ENCODE peak calls at places on chromosomes 5 and 9, in eight cellular contexts. B is GM12878, J is HepG2, D is Panc1, L is HCT116, H is K562, O is upper lobe of left lung, X is GM23338. P is an unnamed sample. For H3K4me1, the result is how much of the 10 kb centered on the place peaks cover.

GRCh38 chr9:13570521-13570974 is 291.1 kb upstream of the MPDZ start:
- ATAC-seq in B (no peak), J (no peak), D (no peak), L (no peak), H (no peak), O (peak), X (no peak), P (peak)

GRCh38 chr5:120454094-120454798 is 9.9 kb upstream of the PRR16 start:
- ATAC-seq in B (no peak), J (no peak), D (no peak), L (no peak), H (no peak), O (no peak), X (peak), P (peak)

GRCh38 chr5:132136906-132137305 is 63.3 kb downstream of the CSF2 start:
- ATAC-seq in B (no peak), J (no peak), D (no peak), L (no peak), H (no peak), O (no peak), X (no peak), P (no peak)

GRCh38 chr5:36070687-36071571 is 4.2 kb upstream of the UGT3A2 start:
- ATAC-seq in B (peak), J (peak), D (peak), L (no peak), H (no peak), O (peak), X (no peak), P (no peak)

GRCh38 chr9:89941875-89942274 is 337.1 kb downstream of the GADD45G start:
- ATAC-seq in B (no peak), J (no peak), D (no peak), L (no peak), H (no peak), O (peak), X (no peak), P (peak)

GRCh38 chr9:33082538-33083326 is 6.3 kb upstream of the SMU1 start:
- ATAC-seq in B (peak), J (no peak), D (no peak), L (no peak), H (no peak), O (peak), X (no peak), P (peak)

GRCh38 chr5:166561759-166562158 is 1729.7 kb upstream of the WWC1 start:
- ATAC-seq in B (no peak), J (no peak), D (no peak), L (no peak), H (no peak), O (no peak), X (no peak), P (no peak)

GRCh38 chr5:165502893-165503696 is 1997.7 kb downstream of the MAT2B start:
- ATAC-seq in B (peak), J (no peak), D (no peak), L (no peak), H (no peak), O (no peak), X (no peak), P (no peak)

GRCh38 chr5:178068293-178068692 is 45.0 kb upstream of the N4BP3 start:
- ATAC-seq in B (peak), J (no peak), D (no peak), L (no peak), H (no peak), O (no peak), X (no peak), P (no peak)

GRCh38 chr5:147918899-147919298 is 12.6 kb upstream of the C5orf46 start:
- ATAC-seq in B (no peak), J (no peak), D (no peak), L (no peak), H (no peak), O (no peak), X (no peak), P (no peak)

GRCh38 chr5:141841376-141841775 is 36.8 kb downstream of the PCDH1 start:
- ATAC-seq in B (no peak), J (no peak), D (peak), L (no peak), H (no peak), O (peak), X (no peak), P (no peak)

GRCh38 chr5:32254987-32255900 is 57.5 kb downstream of the MTMR12 start:
- ATAC-seq in B (no peak), J (no peak), D (no peak), L (no peak), H (no peak), O (peak), X (no peak), P (peak)

GRCh38 chr5:110879675-110880074 is 140.9 kb downstream of the SLC25A46 start:
- ATAC-seq in B (peak), J (no peak), D (no peak), L (no peak), H (no peak), O (no peak), X (no peak), P (no peak)

GRCh38 chr9:14350766-14351165 is 36.8 kb upstream of the NFIB start:
- ATAC-seq in B (no peak), J (no peak), D (no peak), L (no peak), H (no peak), O (no peak), X (no peak), P (no peak)

GRCh38 chr5:172115541-172115982 is 72.5 kb downstream of the STK10 start:
- ATAC-seq in B (no peak), J (no peak), D (no peak), L (no peak), H (no peak), O (no peak), X (no peak), P (no peak)

GRCh38 chr5:113367586-113367985 is 67.2 kb downstream of the TSSK1B start:
- ATAC-seq in B (no peak), J (no peak), D (no peak), L (no peak), H (peak), O (no peak), X (peak), P (no peak)

GRCh38 chr9:134688661-134689319 is 47.2 kb downstream of the COL5A1 start:
- ATAC-seq in B (no peak), J (no peak), D (no peak), L (no peak), H (no peak), O (no peak), X (no peak), P (no peak)

GRCh38 chr9:131539223-131539923 is 6.0 kb upstream of the PRRT1B start:
- ATAC-seq in B (no peak), J (no peak), D (no peak), L (no peak), H (no peak), O (no peak), X (no peak), P (no peak)

GRCh38 chr9:69485466-69485865 is 160.5 kb downstream of the ENTREP1 start:
- ATAC-seq in B (no peak), J (no peak), D (no peak), L (no peak), H (no peak), O (no peak), X (no peak), P (no peak)

GRCh38 chr9:14056235-14056930 is 257.6 kb downstream of the NFIB start:
- ATAC-seq in B (no peak), J (no peak), D (no peak), L (no peak), H (no peak), O (no peak), X (no peak), P (no peak)

GRCh38 chr9:89359636-89360315 is 41.5 kb downstream of the SECISBP2 start:
- ATAC-seq in B (no peak), J (no peak), D (no peak), L (no peak), H (no peak), O (no peak), X (no peak), P (no peak)

GRCh38 chr9:90331826-90332575 is 310.6 kb downstream of the DIRAS2 start:
- ATAC-seq in B (no peak), J (no peak), D (no peak), L (no peak), H (no peak), O (no peak), X (no peak), P (no peak)

GRCh38 chr9:129140397-129141065 is 29.3 kb downstream of the PTPA start:
- ATAC-seq in B (peak), J (peak), D (peak), L (peak), H (peak), O (peak), X (peak), P (no peak)

GRCh38 chr5:91434348-91434747 is 51.2 kb upstream of the ARRDC3 start:
- ATAC-seq in B (peak), J (no peak), D (no peak), L (no peak), H (no peak), O (peak), X (no peak), P (no peak)

GRCh38 chr9:123364241-123364824 is 8.3 kb downstream of the CRB2 start:
- ATAC-seq in B (no peak), J (no peak), D (no peak), L (no peak), H (no peak), O (peak), X (no peak), P (no peak)

GRCh38 chr9:6449645-6450044 is 36.6 kb downstream of the UHRF2 start:
- ATAC-seq in B (peak), J (peak), D (no peak), L (no peak), H (peak), O (no peak), X (no peak), P (no peak)

GRCh38 chr5:82176115-82176514 is 102.0 kb downstream of the RPS23 start:
- ATAC-seq in B (no peak), J (no peak), D (no peak), L (no peak), H (no peak), O (no peak), X (no peak), P (no peak)
- TF ChIP-seq POLR2AphosphoS5 in B (no peak), J (no peak), D (no peak), L (no peak), H (no peak), O (no peak), X (no peak), P (no peak)

DNA sequence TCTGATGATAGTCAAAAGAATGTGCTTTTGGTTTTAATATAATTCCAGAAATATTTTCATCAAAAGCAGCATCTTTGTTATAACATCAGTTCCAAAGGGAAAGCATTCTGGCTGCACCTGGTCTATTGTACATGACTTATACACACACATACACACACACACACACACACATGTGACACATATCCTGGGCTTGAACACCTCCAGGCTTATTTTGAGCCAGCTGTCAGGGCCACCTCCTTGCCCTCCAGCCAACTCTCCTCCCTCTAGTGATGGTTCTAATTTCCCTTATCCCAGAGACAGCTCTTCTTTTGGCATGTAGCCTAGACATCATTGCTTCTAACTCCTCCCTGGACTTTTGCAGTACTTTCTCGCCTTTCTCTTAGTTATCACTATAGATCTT is 115.0 kb downstream of the PIK3R1 start:
- ATAC-seq in B (no peak), J (no peak), D (no peak), L (no peak), H (no peak), O (peak), X (no peak), P (peak)
- H3K4me1 ChIP-seq in B (under half), J (under half), D (under half), L (under half), H (under half), O (under half), X (under half), P (under half)

GRCh38 chr5:66595877-66596790 is at the start of gene MAST4:
- ATAC-seq in B (peak), J (peak), D (peak), L (peak), H (peak), O (peak), X (peak), P (peak)
- TF ChIP-seq POLR2AphosphoS5 in B (no peak), J (no peak), D (no peak), L (no peak), H (no peak), O (no peak), X (peak), P (no peak)

GRCh38 chr5:56152437-56152836 is 80.7 kb downstream of the ANKRD55 start:
- ATAC-seq in B (peak), J (peak), D (no peak), L (no peak), H (no peak), O (no peak), X (no peak), P (no peak)

GRCh38 chr5:56155992-56156584 is 77.0 kb downstream of the ANKRD55 start:
- ATAC-seq in B (peak), J (no peak), D (no peak), L (no peak), H (peak), O (peak), X (no peak), P (peak)

GRCh38 chr5:56159521-56159947 is 73.6 kb downstream of the ANKRD55 start:
- ATAC-seq in B (no peak), J (no peak), D (no peak), L (no peak), H (no peak), O (peak), X (no peak), P (peak)

GRCh38 chr5:56158331-56158960 is 74.7 kb downstream of the ANKRD55 start:
- ATAC-seq in B (no peak), J (no peak), D (no peak), L (no peak), H (no peak), O (no peak), X (no peak), P (no peak)

DNA sequence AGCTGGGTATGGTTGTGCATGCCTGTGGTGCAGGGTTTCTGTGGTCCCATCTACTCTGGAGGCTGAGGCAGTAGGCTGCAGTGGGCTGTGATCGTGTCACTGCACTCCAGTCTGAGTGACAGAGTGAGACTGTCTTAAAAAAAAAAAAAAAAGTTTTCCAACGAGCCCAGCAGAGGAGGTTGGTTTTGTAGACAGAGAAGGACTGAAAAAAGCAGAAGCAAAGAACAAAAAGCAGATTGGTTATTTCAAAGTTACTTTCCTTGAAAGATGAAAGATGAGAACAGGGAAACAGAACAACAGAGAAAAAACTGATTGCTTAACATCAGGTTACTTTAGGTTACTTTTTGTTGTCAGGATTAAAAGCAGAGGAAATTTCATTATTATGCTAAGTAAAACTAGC is 78.0 kb downstream of the ANKRD55 start:
- ATAC-seq in B (peak), J (peak), D (no peak), L (no peak), H (peak), O (peak), X (no peak), P (peak)
- H3K4me1 ChIP-seq in B (under half), J (half or more), D (under half), L (under half), H (under half), O (under half), X (under half), P (under half)

DNA sequence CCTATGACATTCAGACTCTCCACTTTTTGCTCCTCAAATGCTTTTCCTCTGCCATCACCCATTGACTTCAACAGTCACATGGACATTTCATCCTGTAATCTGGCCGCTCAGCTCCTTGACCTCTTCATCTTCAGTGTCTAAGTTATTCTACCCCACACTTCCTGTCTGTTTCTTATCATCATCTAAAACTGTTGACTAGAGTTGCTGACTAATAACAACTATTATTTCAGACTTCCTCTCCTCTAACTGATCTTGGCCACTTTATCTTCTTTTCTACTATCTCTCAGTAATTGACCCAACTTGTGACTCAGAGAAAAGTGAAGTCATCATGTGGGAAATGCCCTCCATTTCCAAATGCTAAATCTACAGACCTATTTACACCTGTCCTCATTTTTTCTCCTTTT is 254.7 kb upstream of the TRPC7 start:
- ATAC-seq in B (no peak), J (no peak), D (no peak), L (no peak), H (peak), O (no peak), X (no peak), P (no peak)
- TF ChIP-seq POLR2AphosphoS5 in B (no peak), J (no peak), D (no peak), L (no peak), H (no peak), O (no peak), X (no peak), P (no peak)

GRCh38 chr9:109017061-109017460 is 3.8 kb upstream of the CTNNAL1 start:
- ATAC-seq in B (no peak), J (no peak), D (no peak), L (no peak), H (no peak), O (no peak), X (no peak), P (no peak)

GRCh38 chr9:109015026-109015280 is 1.7 kb upstream of the CTNNAL1 start:
- ATAC-seq in B (no peak), J (no peak), D (no peak), L (no peak), H (no peak), O (no peak), X (no peak), P (no peak)

GRCh38 chr9:109019420-109019819 is 6.1 kb upstream of the CTNNAL1 start:
- ATAC-seq in B (no peak), J (no peak), D (no peak), L (no peak), H (no peak), O (no peak), X (no peak), P (no peak)

GRCh38 chr9:109016132-109016531 is 2.8 kb upstream of the CTNNAL1 start:
- ATAC-seq in B (no peak), J (no peak), D (no peak), L (no peak), H (no peak), O (no peak), X (no peak), P (no peak)

GRCh38 chr9:109017493-109017892 is 4.2 kb upstream of the CTNNAL1 start:
- ATAC-seq in B (peak), J (no peak), D (no peak), L (no peak), H (no peak), O (no peak), X (no peak), P (no peak)
- H3K4me1 ChIP-seq in B (under half), J (under half), D (under half), L (under half), H (under half), O (half or more), X (under half), P (under half)